ENCODE peak calls at places on chromosomes 4 and X, in seven cellular contexts. C is transverse colon; Q is heart left ventricle; R is left ventricle myocardium inferior; S is cardiac muscle cell; V is mucosa of descending colon; Y is CD8-positive, alpha-beta T cell. F is an unnamed sample. For H3K9me3, the result is how much of the 10 kb centered on the place peaks cover.

GRCh38 chr4:123547167-123547817 is 150.7 kb downstream of the SPRY1 start:
- DNase-seq in C (peak), Q (no peak), R (no peak), S (no peak), V (peak), Y (no peak), F (no peak)

GRCh38 chr4:100908540-100908939 is 390.7 kb upstream of the EMCN start:
- DNase-seq in C (no peak), Q (no peak), R (no peak), S (no peak), V (no peak), Y (no peak), F (no peak)

GRCh38 chr4:4394644-4395043 is 7.7 kb downstream of the NSG1 start:
- DNase-seq in C (no peak), Q (no peak), R (no peak), S (peak), V (no peak), Y (no peak), F (no peak)

GRCh38 chr4:16225681-16225995 is 633 bp downstream of the TAPT1 start:
- DNase-seq in C (no peak), Q (no peak), R (no peak), S (no peak), V (no peak), Y (no peak), F (no peak)

GRCh38 chr4:3369781-3370660 is 71.7 kb upstream of the HGFAC start:
- DNase-seq in C (no peak), Q (peak), R (peak), S (peak), V (no peak), Y (no peak), F (peak)

GRCh38 chr4:105725623-105726022 is 17.0 kb downstream of the GSTCD start:
- DNase-seq in C (no peak), Q (no peak), R (no peak), S (no peak), V (no peak), Y (no peak), F (no peak)

GRCh38 chrX:103825881-103826280 is 6.2 kb downstream of the RAB9B start:
- DNase-seq in C (no peak), Q (no peak), R (no peak), S (no peak), V (no peak), Y (no peak), F (no peak)

GRCh38 chr4:138927065-138927464 is 88.5 kb upstream of the NOCT start:
- DNase-seq in C (no peak), Q (no peak), R (no peak), S (peak), V (no peak), Y (no peak), F (no peak)

GRCh38 chr4:132557660-132558059 is 591.4 kb upstream of the PCDH10 start:
- DNase-seq in C (no peak), Q (no peak), R (no peak), S (no peak), V (no peak), Y (no peak), F (no peak)

GRCh38 chrX:50054147-50054546 is 131.8 kb downstream of the CLCN5 start:
- DNase-seq in C (no peak), Q (no peak), R (no peak), S (peak), V (no peak), Y (no peak), F (no peak)

GRCh38 chrX:53683556-53684414 is 2.7 kb downstream of the HUWE1 start:
- DNase-seq in C (peak), Q (peak), R (peak), S (peak), V (peak), Y (peak), F (peak)

GRCh38 chr4:7663075-7663541 is 228.4 kb upstream of the PSAPL1 start:
- DNase-seq in C (no peak), Q (no peak), R (peak), S (no peak), V (no peak), Y (no peak), F (no peak)
- H3K4me3 ChIP-seq in C (no peak), Q (no peak), R (no peak), S (no peak), V (no peak), Y (no peak), F (no peak)

DNA sequence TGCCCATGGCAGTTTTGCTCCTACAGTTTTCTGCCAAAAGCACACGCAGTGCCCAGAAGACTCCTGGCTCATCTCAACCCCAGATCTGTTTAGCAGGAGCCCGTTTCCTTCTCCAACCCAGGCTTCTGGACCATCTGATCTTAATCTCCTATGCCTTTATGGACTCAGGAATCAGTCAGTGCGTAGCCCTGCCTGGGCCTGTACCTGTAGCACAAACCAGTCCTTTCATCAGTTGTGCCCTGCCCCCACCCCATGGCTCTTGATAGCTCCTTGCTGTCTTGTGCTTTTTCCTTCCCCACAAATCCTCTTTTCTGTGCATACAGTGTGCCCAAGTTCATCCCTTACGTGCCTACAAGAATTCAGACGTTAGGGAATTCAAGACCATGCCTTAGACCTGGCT is 1.5 kb downstream of the ZNF718 start:
- DNase-seq in C (no peak), Q (no peak), R (no peak), S (no peak), V (no peak), Y (no peak), F (no peak)
- H3K9me3 ChIP-seq in C (under half), Q (under half), R (under half), S (under half), V (under half), Y (under half), F (under half)

GRCh38 chrX:48576108-48576507 is 1.8 kb downstream of the RBM3 start:
- DNase-seq in C (no peak), Q (no peak), R (no peak), S (no peak), V (no peak), Y (no peak), F (no peak)
- H3K4me3 ChIP-seq in C (no peak), Q (peak), R (peak), S (no peak), V (no peak), Y (no peak), F (no peak)

GRCh38 chrX:153420851-153421599 is 9.8 kb downstream of the ZFP92 start:
- DNase-seq in C (no peak), Q (no peak), R (no peak), S (no peak), V (no peak), Y (no peak), F (no peak)

GRCh38 chrX:153421856-153422255 is 10.6 kb downstream of the ZFP92 start:
- DNase-seq in C (no peak), Q (no peak), R (no peak), S (no peak), V (no peak), Y (no peak), F (no peak)

GRCh38 chrX:153423652-153424051 is 12.4 kb downstream of the ZFP92 start:
- DNase-seq in C (no peak), Q (no peak), R (peak), S (peak), V (no peak), Y (no peak), F (no peak)

GRCh38 chrX:153430796-153431195 is 15.1 kb downstream of the TREX2 start:
- DNase-seq in C (no peak), Q (no peak), R (no peak), S (no peak), V (no peak), Y (no peak), F (no peak)

GRCh38 chrX:153426204-153426603 is 14.9 kb downstream of the ZFP92 start:
- DNase-seq in C (no peak), Q (no peak), R (no peak), S (no peak), V (no peak), Y (no peak), F (no peak)
- H3K9me3 ChIP-seq in C (under half), Q (under half), R (under half), S (under half), V (under half), Y (under half), F (under half)

GRCh38 chr4:183468210-183469095 is 24.0 kb downstream of the CDKN2AIP start:
- DNase-seq in C (no peak), Q (no peak), R (no peak), S (peak), V (no peak), Y (no peak), F (no peak)

GRCh38 chr4:183469327-183469726 is 24.9 kb downstream of the CDKN2AIP start:
- DNase-seq in C (no peak), Q (no peak), R (no peak), S (no peak), V (no peak), Y (no peak), F (no peak)

GRCh38 chr4:183467246-183467645 is 22.8 kb downstream of the CDKN2AIP start:
- DNase-seq in C (no peak), Q (no peak), R (no peak), S (no peak), V (no peak), Y (no peak), F (no peak)

GRCh38 chr4:183469936-183470335 is 25.5 kb downstream of the CDKN2AIP start:
- DNase-seq in C (no peak), Q (no peak), R (no peak), S (peak), V (no peak), Y (no peak), F (no peak)

DNA sequence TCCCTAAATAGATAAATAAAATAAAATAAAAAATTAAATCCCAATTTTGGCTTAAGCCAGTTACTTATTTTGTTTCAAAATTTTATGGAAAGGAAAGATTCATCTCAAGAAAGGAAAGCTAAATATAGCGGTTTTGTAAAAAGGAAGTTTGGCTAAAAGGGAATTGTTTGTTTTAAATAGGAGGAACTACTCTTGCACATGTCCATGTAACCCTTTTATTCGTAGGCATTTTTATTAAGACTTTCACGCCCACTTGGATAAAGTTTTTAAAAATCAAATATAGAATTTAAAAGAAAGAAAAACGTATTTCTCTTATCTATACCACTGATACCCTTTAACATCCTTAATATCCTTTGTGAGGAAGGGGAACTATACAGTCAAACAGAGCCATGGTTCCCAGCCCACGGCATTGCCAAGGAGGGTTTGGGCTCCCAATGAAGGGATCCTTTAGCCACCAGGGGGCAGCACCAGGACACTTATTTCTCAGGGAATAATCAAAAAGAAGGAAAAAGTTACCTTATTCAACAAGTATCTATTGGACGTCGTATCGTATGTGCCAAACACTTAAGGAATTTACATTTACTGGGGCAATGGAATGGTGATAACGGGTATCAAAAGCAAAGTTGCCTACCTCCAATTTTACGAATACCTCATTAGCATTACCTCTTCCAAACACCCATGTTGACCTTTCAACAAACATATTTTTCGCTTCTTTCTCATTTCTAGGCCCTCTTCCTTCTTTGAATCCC is 27.7 kb downstream of the CDKN2AIP start:
- DNase-seq in C (peak), Q (peak), R (peak), S (peak), V (peak), Y (peak), F (peak)
- H3K4me3 ChIP-seq in C (no peak), Q (peak), R (peak), S (no peak), V (no peak), Y (no peak), F (no peak)

DNA sequence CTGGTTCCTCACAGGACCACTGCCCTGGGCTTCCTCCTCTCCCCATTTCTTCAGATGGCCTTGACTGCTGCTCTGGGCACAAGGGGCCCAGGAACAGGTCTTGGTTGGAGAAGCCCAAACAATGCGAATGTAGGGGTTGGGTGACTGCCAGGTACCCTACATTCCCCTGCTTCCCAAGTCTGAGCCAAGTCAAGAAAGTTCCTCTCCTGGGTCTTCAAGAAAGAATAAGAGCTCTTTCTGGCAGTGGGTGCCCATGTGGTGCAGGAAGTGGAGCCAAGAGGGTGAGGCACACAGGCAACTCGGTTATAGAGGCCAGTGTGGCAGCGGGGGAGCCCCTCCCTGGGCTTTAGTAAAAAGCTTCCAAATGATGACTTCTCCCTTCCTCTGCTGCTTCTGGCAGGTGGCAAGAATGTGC is 2.7 kb downstream of the SLC34A2 start:
- DNase-seq in C (no peak), Q (no peak), R (no peak), S (no peak), V (no peak), Y (no peak), F (no peak)
- H3K9me3 ChIP-seq in C (under half), Q (under half), R (under half), S (under half), V (under half), Y (under half), F (under half)

GRCh38 chr4:187504974-187505797 is 490.4 kb upstream of the ZFP42 start:
- DNase-seq in C (no peak), Q (no peak), R (no peak), S (no peak), V (no peak), Y (no peak), F (no peak)
- H3K4me3 ChIP-seq in C (no peak), Q (peak), R (no peak), S (peak), V (no peak), Y (no peak), F (no peak)